ENCODE peak calls at places on chromosome 2, in six cellular contexts. C is K562, G is esophagus muscularis mucosa, H is HepG2, N is prostate gland, V is Panc1. J is an unnamed sample.

GRCh38 chr2:69575926-69576325 is 67.6 kb downstream of the AAK1 start:
- DNase-seq in C (no peak), G (peak), H (no peak), N (no peak), V (no peak), J (no peak)

GRCh38 chr2:120760446-120761135 is 24.9 kb downstream of the GLI2 start:
- DNase-seq in C (no peak), G (no peak), H (no peak), N (no peak), V (no peak), J (no peak)

GRCh38 chr2:156430236-156430977 is 5.8 kb upstream of the GPD2 start:
- DNase-seq in C (no peak), G (no peak), H (no peak), N (no peak), V (no peak), J (no peak)

GRCh38 chr2:129179199-129179598 is 800.3 kb upstream of the RAB6C start:
- DNase-seq in C (no peak), G (peak), H (no peak), N (no peak), V (no peak), J (no peak)

GRCh38 chr2:86254576-86255538 is 55.6 kb downstream of the MRPL35 start:
- DNase-seq in C (no peak), G (no peak), H (no peak), N (peak), V (no peak), J (peak)

GRCh38 chr2:85997016-85997970 is 108.4 kb downstream of the POLR1A start:
- DNase-seq in C (peak), G (no peak), H (no peak), N (peak), V (no peak), J (no peak)

GRCh38 chr2:186339716-186340115 is 146.3 kb upstream of the ZC3H15 start:
- DNase-seq in C (no peak), G (no peak), H (no peak), N (no peak), V (no peak), J (no peak)

GRCh38 chr2:37907480-37908070 is 17.5 kb upstream of the RMDN2 start:
- DNase-seq in C (no peak), G (no peak), H (no peak), N (no peak), V (no peak), J (no peak)

GRCh38 chr2:83221258-83221657 is 1237.8 kb downstream of the SUCLG1 start:
- DNase-seq in C (no peak), G (no peak), H (no peak), N (no peak), V (no peak), J (no peak)

GRCh38 chr2:113167115-113167932 is 6.4 kb upstream of the PSD4 start:
- DNase-seq in C (no peak), G (no peak), H (peak), N (no peak), V (no peak), J (no peak)
- TF ChIP-seq POLR2AphosphoS5 in C (no peak), G (no peak), H (peak), N (no peak), V (no peak), J (no peak)

GRCh38 chr2:199456383-199457146 is 1.2 kb downstream of the SATB2 start:
- DNase-seq in C (no peak), G (no peak), H (no peak), N (no peak), V (no peak), J (no peak)

GRCh38 chr2:199457147-199458016 is at the start of gene SATB2:
- DNase-seq in C (peak), G (peak), H (no peak), N (no peak), V (no peak), J (no peak)

GRCh38 chr2:199455186-199455532 is 2.6 kb downstream of the SATB2 start:
- DNase-seq in C (no peak), G (no peak), H (no peak), N (no peak), V (no peak), J (no peak)

GRCh38 chr2:199458017-199458805 is 472 bp upstream of the SATB2 start:
- DNase-seq in C (peak), G (peak), H (no peak), N (no peak), V (no peak), J (peak)

GRCh38 chr2:199455533-199456382 is 2.0 kb downstream of the SATB2 start:
- DNase-seq in C (peak), G (peak), H (peak), N (no peak), V (no peak), J (peak)
- TF ChIP-seq POLR2AphosphoS5 in C (peak), G (no peak), H (no peak), N (no peak), V (no peak), J (peak)

GRCh38 chr2:220068877-220069276 is 441.4 kb downstream of the SLC4A3 start:
- DNase-seq in C (no peak), G (no peak), H (no peak), N (no peak), V (no peak), J (no peak)

GRCh38 chr2:220064282-220065042 is 437.0 kb downstream of the SLC4A3 start:
- DNase-seq in C (no peak), G (no peak), H (no peak), N (no peak), V (no peak), J (no peak)

GRCh38 chr2:220065581-220065980 is 438.2 kb downstream of the SLC4A3 start:
- DNase-seq in C (no peak), G (no peak), H (no peak), N (no peak), V (no peak), J (no peak)
- TF ChIP-seq POLR2AphosphoS5 in C (no peak), G (no peak), H (no peak), N (no peak), V (no peak), J (no peak)

GRCh38 chr2:152051373-152051893 is 47.4 kb downstream of the CACNB4 start:
- DNase-seq in C (no peak), G (no peak), H (no peak), N (no peak), V (no peak), J (no peak)
- TF ChIP-seq POLR2AphosphoS5 in C (no peak), G (no peak), H (no peak), N (no peak), V (no peak), J (no peak)

J was measured in GM23338.